ENCODE peak calls at places on chromosomes 16 and 17, in five cellular contexts. T, G, D, Q and O are unnamed samples.

GRCh38 chr16:71479420-71479819 is 9.7 kb downstream of the ZNF19 start:
- DNase-seq in T (peak), G (no peak), D (no peak), Q (peak), O (peak)

GRCh38 chr17:30600062-30600829 is 123.0 kb downstream of the GOSR1 start:
- DNase-seq in T (peak), G (peak), D (peak), Q (peak), O (peak)

GRCh38 chr16:3190949-3191353 is 2.9 kb downstream of the OR1F1 start:
- DNase-seq in T (no peak), G (no peak), D (no peak), Q (no peak), O (no peak)

GRCh38 chr17:44914698-44915271 is 515 bp downstream of the GFAP start:
- DNase-seq in T (no peak), G (no peak), D (no peak), Q (no peak), O (no peak)

GRCh38 chr17:28957277-28957991 is 6.1 kb upstream of the PHF12 start:
- DNase-seq in T (no peak), G (no peak), D (no peak), Q (no peak), O (no peak)

GRCh38 chr17:83185023-83186002 is 105.9 kb downstream of the METRNL start:
- DNase-seq in T (peak), G (no peak), D (peak), Q (no peak), O (no peak)

GRCh38 chr17:75601057-75601987 is 13.7 kb downstream of the MYO15B start:
- DNase-seq in T (peak), G (peak), D (peak), Q (peak), O (peak)

GRCh38 chr17:83036666-83037065 is 42.7 kb upstream of the METRNL start:
- DNase-seq in T (no peak), G (no peak), D (no peak), Q (no peak), O (no peak)

GRCh38 chr17:77482375-77483127 is 341.8 kb downstream of the SEC14L1 start:
- DNase-seq in T (no peak), G (no peak), D (no peak), Q (no peak), O (no peak)

GRCh38 chr16:50802000-50802399 is 60.1 kb downstream of the CYLD start:
- DNase-seq in T (no peak), G (no peak), D (no peak), Q (peak), O (no peak)

GRCh38 chr17:17119106-17119505 is 76.8 kb downstream of the MPRIP start:
- DNase-seq in T (peak), G (no peak), D (no peak), Q (no peak), O (no peak)

GRCh38 chr16:50065624-50066481 is at the start of gene HEATR3:
- DNase-seq in T (peak), G (peak), D (peak), Q (peak), O (peak)

GRCh38 chr17:45091778-45092425 is 30.8 kb downstream of the NMT1 start:
- DNase-seq in T (no peak), G (no peak), D (no peak), Q (peak), O (no peak)

GRCh38 chr16:56855936-56856335 is 9.1 kb upstream of the SLC12A3 start:
- DNase-seq in T (no peak), G (no peak), D (no peak), Q (no peak), O (no peak)

GRCh38 chr16:56814537-56815432 is 50.2 kb upstream of the SLC12A3 start:
- DNase-seq in T (peak), G (no peak), D (no peak), Q (no peak), O (no peak)

GRCh38 chr16:49437344-49437743 is 63.7 kb downstream of the C16orf78 start:
- DNase-seq in T (no peak), G (no peak), D (no peak), Q (no peak), O (no peak)

GRCh38 chr16:85205747-85206471 is 93.6 kb upstream of the CIBAR2 start:
- DNase-seq in T (peak), G (no peak), D (peak), Q (peak), O (no peak)

GRCh38 chr17:33732116-33732515 is 439.0 kb upstream of the ASIC2 start:
- DNase-seq in T (no peak), G (no peak), D (no peak), Q (peak), O (peak)

GRCh38 chr17:14871921-14872320 is 393.2 kb downstream of the PMP22 start:
- DNase-seq in T (no peak), G (no peak), D (no peak), Q (peak), O (no peak)

GRCh38 chr16:85652431-85653221 is 36.1 kb downstream of the GINS2 start:
- DNase-seq in T (peak), G (no peak), D (peak), Q (peak), O (peak)

GRCh38 chr17:76270770-76271668 is 5.9 kb downstream of the UBALD2 start:
- DNase-seq in T (peak), G (no peak), D (no peak), Q (no peak), O (no peak)

GRCh38 chr17:81170727-81171494 is 4.9 kb upstream of the AATK start:
- DNase-seq in T (no peak), G (no peak), D (no peak), Q (no peak), O (no peak)

GRCh38 chr16:74736531-74737157 is 36.0 kb upstream of the MLKL start:
- DNase-seq in T (no peak), G (no peak), D (no peak), Q (no peak), O (no peak)

GRCh38 chr16:57233944-57234706 is 10.9 kb upstream of the ARL2BP start:
- DNase-seq in T (no peak), G (no peak), D (no peak), Q (no peak), O (no peak)

GRCh38 chr16:71854369-71854948 is 8.7 kb downstream of the ATXN1L start:
- DNase-seq in T (no peak), G (no peak), D (no peak), Q (no peak), O (no peak)

GRCh38 chr16:73154063-73154870 is 106.3 kb upstream of the ZFHX3 start:
- DNase-seq in T (peak), G (no peak), D (peak), Q (no peak), O (no peak)

GRCh38 chr17:81002409-81003361 is 11.0 kb downstream of the CHMP6 start:
- DNase-seq in T (peak), G (peak), D (peak), Q (peak), O (peak)

GRCh38 chr17:50620848-50621247 is 13.8 kb upstream of the ABCC3 start:
- DNase-seq in T (no peak), G (no peak), D (no peak), Q (no peak), O (no peak)

GRCh38 chr17:33688771-33689170 is 395.7 kb upstream of the ASIC2 start:
- DNase-seq in T (no peak), G (no peak), D (no peak), Q (no peak), O (no peak)

GRCh38 chr16:65284583-65284982 is 162.7 kb upstream of the CDH11 start:
- DNase-seq in T (no peak), G (no peak), D (no peak), Q (peak), O (no peak)

GRCh38 chr17:18262111-18262510 is 1.6 kb downstream of the MIEF2 start:
- DNase-seq in T (no peak), G (no peak), D (no peak), Q (no peak), O (no peak)

GRCh38 chr17:64984776-64985521 is 65.7 kb upstream of the LRRC37A3 start:
- DNase-seq in T (no peak), G (no peak), D (peak), Q (peak), O (no peak)

GRCh38 chr17:69581061-69581955 is 166.8 kb downstream of the MAP2K6 start:
- DNase-seq in T (no peak), G (no peak), D (peak), Q (peak), O (no peak)

GRCh38 chr16:88939814-88940195 is 37.2 kb downstream of the CBFA2T3 start:
- DNase-seq in T (peak), G (no peak), D (no peak), Q (no peak), O (no peak)

GRCh38 chr17:42989726-42990652 is 8.2 kb upstream of the RPL27 start:
- DNase-seq in T (no peak), G (no peak), D (no peak), Q (peak), O (no peak)

GRCh38 chr16:54240180-54241125 is 46.1 kb downstream of the IRX3 start:
- DNase-seq in T (no peak), G (no peak), D (peak), Q (no peak), O (no peak)

GRCh38 chr16:50505115-50505514 is 43.1 kb upstream of the NKD1 start:
- DNase-seq in T (no peak), G (no peak), D (no peak), Q (no peak), O (no peak)

DNA sequence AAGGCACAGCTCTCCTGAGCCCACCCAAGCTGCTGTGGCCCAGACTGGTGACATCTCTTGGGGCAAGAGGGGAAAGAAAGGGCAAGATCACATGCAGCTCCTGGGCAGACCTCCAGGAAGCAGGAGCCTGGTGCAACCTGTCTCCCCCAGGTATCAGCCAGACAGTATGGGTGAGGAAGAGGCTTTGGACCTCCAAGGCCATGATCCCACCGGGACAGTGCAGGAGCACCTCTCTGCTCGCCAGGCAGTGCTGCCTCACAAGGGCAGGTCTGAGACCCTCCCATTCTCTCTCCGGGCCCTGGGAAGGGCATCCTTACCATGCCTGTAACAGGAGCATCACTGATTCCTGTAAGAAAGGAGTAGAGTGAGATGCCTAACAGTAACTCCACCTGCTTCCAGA is 25.6 kb upstream of the COG7 start:
- DNase-seq in T (no peak), G (no peak), D (no peak), Q (no peak), O (no peak)
- TF ChIP-seq POLR2A in T (no peak), G (no peak), D (no peak), Q (no peak), O (no peak)

DNA sequence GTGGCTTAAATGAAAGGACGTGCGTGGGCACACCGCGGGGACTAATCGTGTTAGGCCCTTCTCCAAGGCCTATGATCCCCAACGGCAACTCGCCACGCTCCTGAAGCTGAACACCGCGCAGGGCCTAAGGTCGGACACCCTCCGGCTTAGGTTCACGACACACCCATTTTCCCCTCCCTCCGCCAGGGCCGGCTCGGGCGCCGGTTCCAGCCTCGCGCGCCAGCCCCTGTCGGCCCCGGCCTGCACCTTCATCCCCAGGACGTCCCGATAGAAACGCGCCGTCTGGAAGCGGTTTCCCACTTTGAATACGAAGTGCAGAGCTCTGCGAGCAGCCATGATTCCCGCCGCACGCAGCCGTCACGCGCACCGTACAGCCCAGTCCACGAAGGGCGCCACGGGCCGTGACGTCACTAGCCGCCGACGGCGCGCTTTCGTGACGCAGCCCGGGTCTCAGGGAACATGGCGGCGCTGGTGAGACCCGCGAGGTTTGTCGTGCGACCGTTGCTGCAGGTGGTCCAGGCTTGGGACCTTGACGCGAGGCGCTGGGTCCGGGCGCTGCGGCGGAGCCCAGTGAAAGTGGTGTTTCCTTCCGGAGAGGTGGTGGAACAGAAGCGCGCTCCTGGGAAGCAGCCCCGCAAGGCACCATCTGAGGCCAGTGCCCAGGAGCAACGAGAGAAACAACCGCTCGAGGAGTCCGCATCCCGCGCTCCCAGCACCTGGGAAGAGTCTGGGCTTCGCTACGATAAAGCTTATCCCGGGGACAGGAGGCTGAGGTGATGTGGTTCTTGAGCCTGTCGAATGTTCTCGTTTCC is at the start of the genes GLOD4 and MRM3:
- DNase-seq in T (peak), G (peak), D (peak), Q (peak), O (peak)
- TF ChIP-seq POLR2A in T (peak), G (peak), D (peak), Q (peak), O (peak)

GRCh38 chr16:19555186-19555937 is at the start of gene VPS35L:
- DNase-seq in T (peak), G (peak), D (peak), Q (peak), O (peak)
- TF ChIP-seq POLR2A in T (peak), G (peak), D (peak), Q (peak), O (peak)

GRCh38 chr16:69324013-69324531 is 6.3 kb downstream of the PDF start:
- DNase-seq in T (peak), G (no peak), D (peak), Q (no peak), O (no peak)

GRCh38 chr16:69326172-69326873 is 4.1 kb downstream of the PDF start:
- DNase-seq in T (peak), G (no peak), D (peak), Q (no peak), O (no peak)

GRCh38 chr16:69327585-69328310 is 2.6 kb downstream of the PDF start:
- DNase-seq in T (no peak), G (no peak), D (no peak), Q (no peak), O (no peak)

GRCh38 chr16:69324585-69325253 is 5.7 kb downstream of the PDF start:
- DNase-seq in T (no peak), G (no peak), D (no peak), Q (no peak), O (no peak)

GRCh38 chr16:69325784-69326171 is 4.6 kb downstream of the PDF start:
- DNase-seq in T (no peak), G (no peak), D (no peak), Q (no peak), O (no peak)
- TF ChIP-seq POLR2A in T (no peak), G (no peak), D (no peak), Q (no peak), O (no peak)

DNA sequence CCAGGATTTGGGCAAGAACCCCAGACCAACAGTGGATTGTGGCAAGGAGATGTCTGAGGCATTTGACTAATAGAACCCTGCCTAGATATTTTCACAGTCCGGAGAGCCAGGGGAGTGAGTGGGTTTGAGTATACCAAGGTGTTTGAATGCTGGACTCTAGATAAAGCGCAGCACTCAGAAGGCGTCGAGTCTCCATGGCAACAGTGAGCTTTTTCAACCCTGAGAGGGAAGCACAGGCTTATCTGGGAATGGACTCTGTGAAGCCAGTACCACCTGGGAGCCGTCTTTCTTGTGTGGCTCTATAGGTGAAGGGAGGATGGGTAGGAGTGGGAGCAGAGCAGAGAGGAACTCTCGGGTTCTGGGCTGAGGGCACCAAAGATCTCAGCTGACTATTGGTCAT is 147.0 kb downstream of the SHISA6 start:
- DNase-seq in T (no peak), G (no peak), D (no peak), Q (no peak), O (no peak)
- TF ChIP-seq POLR2A in T (no peak), G (no peak), D (no peak), Q (no peak), O (no peak)

DNA sequence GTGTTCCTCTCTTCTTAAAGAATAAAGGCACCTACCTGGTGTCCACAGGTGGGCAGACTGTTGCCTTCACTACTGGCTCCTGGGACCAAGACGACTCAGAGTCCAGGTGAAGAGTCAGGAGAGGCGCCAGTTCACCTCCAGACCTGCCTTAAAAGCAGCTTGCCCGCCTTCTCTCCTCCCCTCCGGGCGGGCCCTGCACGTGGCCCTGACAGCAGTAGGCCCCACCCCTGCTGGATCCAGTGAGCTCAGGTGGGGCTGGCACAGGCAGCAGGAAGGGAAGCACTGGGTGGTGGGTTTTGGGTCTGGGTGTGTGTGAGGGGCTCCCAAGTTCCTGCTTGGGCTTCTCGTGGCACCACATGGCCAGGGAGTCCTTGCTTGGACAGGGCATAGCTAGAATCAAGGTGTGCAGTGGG is at the start of gene TNS4:
- DNase-seq in T (no peak), G (no peak), D (peak), Q (no peak), O (no peak)
- TF ChIP-seq POLR2A in T (no peak), G (no peak), D (no peak), Q (no peak), O (no peak)

GRCh38 chr17:62760059-62760887 is 47.8 kb downstream of the MARCHF10 start:
- DNase-seq in T (no peak), G (no peak), D (no peak), Q (peak), O (no peak)
- TF ChIP-seq POLR2A in T (no peak), G (no peak), D (no peak), Q (no peak), O (no peak)

DNA sequence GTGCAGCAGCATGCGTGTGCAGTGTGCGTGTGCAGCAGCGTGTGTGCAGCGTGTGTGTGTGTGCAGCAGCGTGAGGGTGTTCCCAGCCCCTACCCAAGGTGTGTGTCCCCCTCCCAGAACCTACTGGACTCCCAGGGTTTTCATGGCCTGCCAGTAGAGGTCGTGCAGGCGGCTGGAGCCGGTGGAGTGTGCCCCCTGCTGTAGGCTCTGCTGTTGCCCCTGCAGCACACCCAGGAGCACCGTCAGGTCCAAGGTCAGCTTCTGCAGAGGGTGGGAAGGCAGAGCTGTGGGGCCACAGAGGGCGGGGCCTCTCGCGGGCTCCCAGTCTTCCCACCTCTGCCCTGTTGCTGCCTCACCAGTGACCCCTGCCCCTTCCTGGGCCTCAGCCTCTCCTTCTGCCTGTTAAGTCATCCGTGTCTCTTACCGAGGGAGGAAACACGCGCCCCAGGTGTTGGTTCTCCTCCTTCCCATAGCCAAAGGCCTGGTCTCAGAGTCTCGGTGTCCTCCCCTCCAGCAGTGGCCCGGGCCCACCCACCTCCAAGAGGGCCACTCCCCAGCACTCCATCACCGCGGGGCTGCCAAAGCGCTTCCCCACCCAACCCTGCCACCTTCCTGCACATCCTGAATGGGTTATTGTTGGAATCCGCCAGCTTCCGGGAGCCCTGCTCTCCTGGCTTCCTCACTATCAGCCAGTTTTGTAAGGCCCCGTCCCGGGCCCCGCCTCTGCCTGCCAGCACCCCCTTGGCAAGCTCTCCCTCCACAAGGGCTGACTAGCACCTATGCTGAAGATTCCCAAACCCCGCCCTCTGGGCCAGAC is 14.8 kb downstream of the MYBBP1A start:
- DNase-seq in T (no peak), G (no peak), D (peak), Q (no peak), O (no peak)
- TF ChIP-seq POLR2A in T (no peak), G (no peak), D (no peak), Q (no peak), O (no peak)